ENCODE peak calls at places on chromosomes 1 and 21, in four cellular contexts. F is activated CD8-positive, alpha-beta T cell treated with anti-CD3 and anti-CD28 coated beads for 36 hours; U is NB4; M is ovary. E is an unnamed sample.

GRCh38 chr1:47986741-47987140 is 10.4 kb downstream of the TRABD2B start:
- DNase-seq in F (no peak), U (no peak), M (peak; percentile 34), E (no peak)

GRCh38 chr1:117076648-117077047 is 16.5 kb downstream of the TTF2 start:
- DNase-seq in F (peak; percentile 12), U (no peak), M (no peak), E (no peak)

GRCh38 chr1:43937179-43937865 is 3.7 kb downstream of the ARTN start:
- DNase-seq in F (no peak), U (no peak), M (no peak), E (no peak)

GRCh38 chr1:22639286-22639685 is 2.9 kb downstream of the C1QA start:
- DNase-seq in F (peak; percentile 13), U (peak; percentile 53), M (no peak), E (no peak)

GRCh38 chr1:203323587-203323986 is 18.3 kb downstream of the BTG2 start:
- DNase-seq in F (no peak), U (no peak), M (no peak), E (no peak)

GRCh38 chr1:212401838-212402582 is 12.7 kb downstream of the PACC1 start:
- DNase-seq in F (no peak), U (no peak), M (no peak), E (peak; percentile 8)

GRCh38 chr1:165496493-165496892 is 47.3 kb upstream of the LRRC52 start:
- DNase-seq in F (no peak), U (no peak), M (no peak), E (no peak)

GRCh38 chr21:38438476-38438893 is 59.8 kb downstream of the ERG start:
- DNase-seq in F (no peak), U (peak; percentile 30), M (peak; percentile 58), E (peak; percentile 90)

GRCh38 chr1:37123266-37123665 is 89.0 kb upstream of the GRIK3 start:
- DNase-seq in F (no peak), U (no peak), M (no peak), E (no peak)

GRCh38 chr1:45687014-45687752 is 798 bp upstream of the TMEM69 start:
- DNase-seq in F (peak; percentile 98), U (peak; percentile 99), M (peak; percentile 96), E (peak; percentile 99)

GRCh38 chr1:7515896-7516295 is 255.2 kb upstream of the VAMP3 start:
- DNase-seq in F (no peak), U (no peak), M (no peak), E (no peak)

GRCh38 chr1:111882986-111883560 is 106.4 kb downstream of the KCND3 start:
- DNase-seq in F (no peak), U (no peak), M (no peak), E (no peak)

GRCh38 chr21:41763398-41763931 is 3.4 kb downstream of the RIPK4 start:
- DNase-seq in F (no peak), U (no peak), M (no peak), E (no peak)

GRCh38 chr1:79501153-79501552 is 494.6 kb upstream of the ADGRL4 start:
- DNase-seq in F (no peak), U (no peak), M (no peak), E (no peak)

GRCh38 chr1:44168520-44169098 is 27.2 kb upstream of the KLF18 start:
- DNase-seq in F (peak; percentile 13), U (peak; percentile 6), M (no peak), E (no peak)

GRCh38 chr1:209395169-209395568 is 188.3 kb upstream of the CAMK1G start:
- DNase-seq in F (no peak), U (no peak), M (no peak), E (no peak)

GRCh38 chr1:101996830-101997485 is at the start of gene OLFM3:
- DNase-seq in F (peak; percentile 2), U (peak; percentile 2), M (peak; percentile 17), E (no peak)

GRCh38 chr1:210233216-210233494 is 559 bp downstream of the SERTAD4 start:
- DNase-seq in F (peak; percentile 12), U (no peak), M (no peak), E (peak; percentile 86)

GRCh38 chr1:106222415-106222814 is 834.1 kb upstream of the PRMT6 start:
- DNase-seq in F (no peak), U (no peak), M (no peak), E (no peak)

GRCh38 chr21:45970674-45971486 is 10.7 kb upstream of the COL6A1 start:
- DNase-seq in F (peak; percentile 74), U (peak; percentile 58), M (peak; percentile 84), E (no peak)

GRCh38 chr1:65434255-65434654 is 13.8 kb downstream of the LEPR start:
- DNase-seq in F (no peak), U (no peak), M (no peak), E (no peak)

GRCh38 chr1:206770531-206771352 is at the start of gene IL19:
- DNase-seq in F (peak; percentile 49), U (peak; percentile 86), M (no peak), E (no peak)

GRCh38 chr1:243595527-243596206 is 254.4 kb downstream of the AKT3 start:
- DNase-seq in F (peak; percentile 39), U (peak; percentile 15), M (no peak), E (no peak)

GRCh38 chr1:21129407-21129806 is 47.3 kb downstream of the EIF4G3 start:
- DNase-seq in F (no peak), U (no peak), M (no peak), E (no peak)

GRCh38 chr1:40692429-40692905 is 963 bp downstream of the NFYC start:
- DNase-seq in F (no peak), U (no peak), M (no peak), E (no peak)

GRCh38 chr1:145846191-145846590 is 761 bp downstream of the NUDT17 start:
- DNase-seq in F (peak; percentile 48), U (peak; percentile 47), M (no peak), E (no peak)

GRCh38 chr1:36321119-36321951 is 2.1 kb downstream of the EVA1B start:
- DNase-seq in F (peak; percentile 50), U (peak; percentile 84), M (peak; percentile 92), E (peak; percentile 97)

GRCh38 chr1:200275415-200275814 is 134.4 kb downstream of the ZNF281 start:
- DNase-seq in F (no peak), U (no peak), M (no peak), E (no peak)

GRCh38 chr21:42564561-42564971 is 50.9 kb downstream of the SLC37A1 start:
- DNase-seq in F (no peak), U (no peak), M (peak; percentile 6), E (no peak)

GRCh38 chr1:184036517-184036949 is 995 bp downstream of the COLGALT2 start:
- DNase-seq in F (peak; percentile 21), U (peak; percentile 7), M (peak; percentile 35), E (peak; percentile 84)

GRCh38 chr1:183473286-183473536 is 912 bp downstream of the SMG7 start:
- DNase-seq in F (peak; percentile 13), U (no peak), M (no peak), E (no peak)

GRCh38 chr21:15026370-15026769 is 38.4 kb downstream of the NRIP1 start:
- DNase-seq in F (no peak), U (no peak), M (no peak), E (no peak)

GRCh38 chr1:49630156-49630555 is 393.6 kb downstream of the AGBL4 start:
- DNase-seq in F (no peak), U (peak; percentile 3), M (no peak), E (no peak)

GRCh38 chr1:110210604-110211502 is 739 bp downstream of the KCNC4 start:
- DNase-seq in F (peak; percentile 72), U (peak; percentile 72), M (peak; percentile 66), E (no peak)

GRCh38 chr1:31866450-31866801 is 50.6 kb upstream of the SPOCD1 start:
- DNase-seq in F (no peak), U (no peak), M (no peak), E (no peak)

GRCh38 chr1:224331326-224331725 is 1.4 kb upstream of the NVL start:
- DNase-seq in F (no peak), U (no peak), M (no peak), E (no peak)

GRCh38 chr1:224329484-224329841 is 509 bp downstream of the NVL start:
- DNase-seq in F (no peak), U (no peak), M (no peak), E (no peak)

GRCh38 chr1:224328644-224329043 is 1.3 kb downstream of the NVL start:
- DNase-seq in F (no peak), U (no peak), M (no peak), E (no peak)

GRCh38 chr1:224331824-224332223 is 1.9 kb upstream of the NVL start:
- DNase-seq in F (no peak), U (no peak), M (no peak), E (no peak)

GRCh38 chr1:224329842-224330753 is at the start of gene NVL:
- DNase-seq in F (peak; percentile 85), U (peak; percentile 93), M (peak; percentile 85), E (peak; percentile 91)
- TF ChIP-seq CTCF in F (no peak), U (no peak), M (peak; percentile 39), E (no peak)

GRCh38 chr1:58845947-58846346 is 62.1 kb upstream of the JUN start:
- DNase-seq in F (no peak), U (peak; percentile 49), M (no peak), E (no peak)
- TF ChIP-seq CTCF in F (no peak), U (no peak), M (no peak), E (no peak)

DNA sequence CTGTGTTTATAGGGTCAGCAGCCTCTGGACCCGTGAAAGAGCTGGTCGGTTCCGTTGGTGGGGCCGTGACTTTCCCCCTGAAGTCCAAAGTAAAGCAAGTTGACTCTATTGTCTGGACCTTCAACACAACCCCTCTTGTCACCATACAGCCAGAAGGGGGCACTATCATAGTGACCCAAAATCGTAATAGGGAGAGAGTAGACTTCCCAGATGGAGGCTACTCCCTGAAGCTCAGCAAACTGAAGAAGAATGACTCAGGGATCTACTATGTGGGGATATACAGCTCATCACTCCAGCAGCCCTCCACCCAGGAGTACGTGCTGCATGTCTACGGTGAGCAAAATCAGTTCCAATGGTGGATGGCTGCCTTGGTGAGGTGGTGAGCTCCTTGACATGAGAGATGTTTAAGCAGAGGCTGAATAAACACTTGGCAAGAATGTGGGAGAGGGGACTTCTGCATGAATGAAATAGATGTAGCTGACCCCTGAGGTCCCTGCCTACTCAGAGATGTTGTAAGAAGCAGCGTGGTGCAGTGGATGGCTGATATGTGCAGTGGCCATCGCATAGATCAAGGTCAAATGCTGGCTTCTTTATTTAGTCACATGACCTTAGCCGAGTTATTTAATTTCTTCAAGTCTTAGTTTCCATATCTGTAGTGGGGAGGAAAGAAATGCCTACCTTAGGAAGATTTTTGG is 9.3 kb downstream of the SLAMF7 start:
- DNase-seq in F (no peak), U (peak; percentile 30), M (no peak), E (no peak)
- TF ChIP-seq CTCF in F (peak; percentile 43), U (peak; percentile 46), M (no peak), E (no peak)

DNA sequence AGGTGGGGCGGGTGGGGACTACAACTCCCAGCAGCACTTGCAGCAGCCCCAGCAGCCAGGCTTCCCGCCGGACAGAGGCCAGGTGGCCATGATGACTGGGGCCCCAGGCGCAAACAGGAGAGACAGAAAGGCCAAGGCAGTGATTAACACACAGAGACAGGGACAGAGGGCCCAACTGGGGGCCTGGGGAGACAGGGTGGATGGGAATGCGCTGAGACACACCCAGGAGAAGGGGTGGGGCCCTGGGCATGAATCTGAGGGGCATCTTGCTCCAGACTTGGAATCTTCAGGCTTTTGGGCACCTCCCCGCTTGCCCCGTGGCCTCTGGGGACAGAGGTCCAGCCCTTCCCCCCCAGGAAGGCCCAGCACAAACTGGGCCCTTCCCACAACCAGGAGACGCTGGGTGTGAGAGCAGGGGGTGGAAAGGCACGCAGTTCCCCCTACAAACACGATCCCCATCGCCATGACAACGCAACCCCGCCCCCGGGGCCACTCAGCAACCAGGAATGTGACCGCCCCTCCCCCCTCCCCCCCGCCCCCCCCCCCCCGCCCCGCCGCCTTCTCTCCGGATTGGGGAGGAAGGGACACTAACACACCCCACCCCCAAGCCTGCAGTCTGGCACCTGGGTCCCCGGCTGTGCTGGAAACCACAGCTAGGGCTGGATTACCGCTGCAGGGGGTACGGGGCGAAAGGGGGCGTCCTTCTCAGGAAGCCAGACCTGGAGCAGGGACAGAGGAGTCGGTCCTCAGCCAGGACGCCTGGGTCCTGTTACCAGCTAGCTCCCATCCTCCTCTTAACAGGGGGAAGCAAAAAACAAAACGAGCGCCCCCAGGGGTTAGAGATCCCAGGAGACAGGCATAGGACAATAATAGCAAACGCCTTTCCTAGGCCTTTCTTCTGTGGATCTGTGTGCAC is 4.5 kb downstream of the HDGF start:
- DNase-seq in F (peak; percentile 85), U (peak; percentile 77), M (peak; percentile 95), E (peak; percentile 97)
- TF ChIP-seq CTCF in F (no peak), U (peak; percentile 23), M (peak; percentile 29), E (peak; percentile 18)